ENCODE peak calls at places on chromosomes 3 and 15, in nine cellular contexts. One of them, this sample, is unnamed.
A peak's percentile ranks its signal among the peaks of the same experiment; 100 is the strongest.

GRCh38 chr3:171810278-171811058 is at the start of gene PLD1:
- DNase-seq in NCI-H1694: no peak
- DNase-seq in T-cell: peak; percentile 13
- DNase-seq in HT-29: peak; percentile 88
- DNase-seq in left ventricle myocardium superior: peak; percentile 91
- DNase-seq in testis: no peak
- DNase-seq in NCI-H187 treated with DMSO at 0.1 percent for 48 hours: no peak
- DNase-seq in lower leg skin: peak; percentile 72
- DNase-seq in RPMI8226: peak; percentile 48
- DNase-seq in this sample: no peak

GRCh38 chr15:25717116-25717755 is 145.9 kb downstream of the ATP10A start:
- DNase-seq in RPMI8226: no peak
- DNase-seq in HT-29: no peak
- DNase-seq in NCI-H1694: no peak
- DNase-seq in T-cell: no peak
- DNase-seq in testis: no peak
- DNase-seq in lower leg skin: no peak
- DNase-seq in NCI-H187 treated with DMSO at 0.1 percent for 48 hours: no peak
- DNase-seq in left ventricle myocardium superior: no peak
- DNase-seq in this sample: no peak

GRCh38 chr3:189040934-189041333 is 130.8 kb upstream of the TPRG1 start:
- DNase-seq in T-cell: no peak
- DNase-seq in left ventricle myocardium superior: no peak
- DNase-seq in RPMI8226: no peak
- DNase-seq in NCI-H1694: no peak
- DNase-seq in testis: no peak
- DNase-seq in NCI-H187 treated with DMSO at 0.1 percent for 48 hours: no peak
- DNase-seq in HT-29: no peak
- DNase-seq in lower leg skin: no peak
- DNase-seq in this sample: no peak

GRCh38 chr3:158492685-158493084 is 78.3 kb upstream of the MLF1 start:
- DNase-seq in lower leg skin: no peak
- DNase-seq in NCI-H1694: no peak
- DNase-seq in NCI-H187 treated with DMSO at 0.1 percent for 48 hours: no peak
- DNase-seq in testis: no peak
- DNase-seq in left ventricle myocardium superior: no peak
- DNase-seq in HT-29: no peak
- DNase-seq in RPMI8226: no peak
- DNase-seq in T-cell: no peak
- DNase-seq in this sample: no peak

GRCh38 chr15:38002883-38003477 is 68.5 kb downstream of the TMCO5A start:
- DNase-seq in lower leg skin: no peak
- DNase-seq in HT-29: peak; percentile 81
- DNase-seq in testis: peak; percentile 71
- DNase-seq in NCI-H187 treated with DMSO at 0.1 percent for 48 hours: no peak
- DNase-seq in RPMI8226: peak; percentile 43
- DNase-seq in left ventricle myocardium superior: peak; percentile 63
- DNase-seq in NCI-H1694: no peak
- DNase-seq in T-cell: no peak
- DNase-seq in this sample: peak; percentile 56

GRCh38 chr3:49500408-49501257 is 30.6 kb downstream of the DAG1 start:
- DNase-seq in NCI-H1694: no peak
- DNase-seq in testis: peak; percentile 67
- DNase-seq in lower leg skin: peak; percentile 83
- DNase-seq in T-cell: no peak
- DNase-seq in left ventricle myocardium superior: peak; percentile 44
- DNase-seq in NCI-H187 treated with DMSO at 0.1 percent for 48 hours: no peak
- DNase-seq in RPMI8226: no peak
- DNase-seq in HT-29: peak; percentile 18
- DNase-seq in this sample: peak; percentile 91

GRCh38 chr3:177977381-177978158 is 558.7 kb upstream of the KCNMB2 start:
- DNase-seq in T-cell: no peak
- DNase-seq in NCI-H1694: no peak
- DNase-seq in NCI-H187 treated with DMSO at 0.1 percent for 48 hours: no peak
- DNase-seq in left ventricle myocardium superior: no peak
- DNase-seq in HT-29: no peak
- DNase-seq in testis: no peak
- DNase-seq in RPMI8226: no peak
- DNase-seq in lower leg skin: no peak
- DNase-seq in this sample: peak; percentile 88

GRCh38 chr3:74621581-74621980 is 7.1 kb upstream of the CNTN3 start:
- DNase-seq in NCI-H187 treated with DMSO at 0.1 percent for 48 hours: no peak
- DNase-seq in lower leg skin: no peak
- DNase-seq in T-cell: no peak
- DNase-seq in left ventricle myocardium superior: no peak
- DNase-seq in RPMI8226: no peak
- DNase-seq in HT-29: no peak
- DNase-seq in NCI-H1694: no peak
- DNase-seq in testis: no peak
- DNase-seq in this sample: no peak

GRCh38 chr15:87557871-87558270 is 698.7 kb downstream of the NTRK3 start:
- DNase-seq in T-cell: no peak
- DNase-seq in NCI-H187 treated with DMSO at 0.1 percent for 48 hours: no peak
- DNase-seq in lower leg skin: no peak
- DNase-seq in testis: no peak
- DNase-seq in HT-29: no peak
- DNase-seq in left ventricle myocardium superior: no peak
- DNase-seq in RPMI8226: peak; percentile 26
- DNase-seq in NCI-H1694: no peak
- DNase-seq in this sample: peak; percentile 50

GRCh38 chr3:65888980-65889706 is 149.6 kb downstream of the MAGI1 start:
- DNase-seq in lower leg skin: no peak
- DNase-seq in NCI-H187 treated with DMSO at 0.1 percent for 48 hours: no peak
- DNase-seq in HT-29: no peak
- DNase-seq in RPMI8226: no peak
- DNase-seq in testis: no peak
- DNase-seq in left ventricle myocardium superior: no peak
- DNase-seq in T-cell: no peak
- DNase-seq in NCI-H1694: no peak
- DNase-seq in this sample: peak; percentile 79

GRCh38 chr3:185820973-185821758 is 3.7 kb downstream of the IGF2BP2 start:
- DNase-seq in testis: no peak
- DNase-seq in T-cell: no peak
- DNase-seq in lower leg skin: no peak
- DNase-seq in HT-29: peak; percentile 67
- DNase-seq in RPMI8226: no peak
- DNase-seq in NCI-H187 treated with DMSO at 0.1 percent for 48 hours: no peak
- DNase-seq in left ventricle myocardium superior: no peak
- DNase-seq in NCI-H1694: no peak
- DNase-seq in this sample: peak; percentile 86

GRCh38 chr3:134149286-134149685 is 101.4 kb downstream of the RYK start:
- DNase-seq in NCI-H1694: no peak
- DNase-seq in RPMI8226: no peak
- DNase-seq in lower leg skin: no peak
- DNase-seq in NCI-H187 treated with DMSO at 0.1 percent for 48 hours: no peak
- DNase-seq in HT-29: no peak
- DNase-seq in left ventricle myocardium superior: no peak
- DNase-seq in T-cell: no peak
- DNase-seq in testis: no peak
- DNase-seq in this sample: peak; percentile 18

GRCh38 chr15:82106671-82107070 is 60.9 kb upstream of the MEX3B start:
- DNase-seq in RPMI8226: no peak
- DNase-seq in left ventricle myocardium superior: no peak
- DNase-seq in T-cell: no peak
- DNase-seq in testis: no peak
- DNase-seq in HT-29: no peak
- DNase-seq in NCI-H1694: no peak
- DNase-seq in lower leg skin: no peak
- DNase-seq in NCI-H187 treated with DMSO at 0.1 percent for 48 hours: no peak
- DNase-seq in this sample: peak; percentile 29

GRCh38 chr3:160038862-160039562 is 50.4 kb downstream of the IL12A start:
- DNase-seq in left ventricle myocardium superior: peak; percentile 40
- DNase-seq in NCI-H1694: no peak
- DNase-seq in HT-29: no peak
- DNase-seq in T-cell: no peak
- DNase-seq in RPMI8226: peak; percentile 28
- DNase-seq in NCI-H187 treated with DMSO at 0.1 percent for 48 hours: no peak
- DNase-seq in lower leg skin: no peak
- DNase-seq in testis: peak; percentile 35
- DNase-seq in this sample: peak; percentile 27

GRCh38 chr3:43344520-43344919 is 58.2 kb downstream of the SNRK start:
- DNase-seq in HT-29: no peak
- DNase-seq in lower leg skin: no peak
- DNase-seq in RPMI8226: no peak
- DNase-seq in NCI-H1694: no peak
- DNase-seq in testis: no peak
- DNase-seq in T-cell: no peak
- DNase-seq in left ventricle myocardium superior: no peak
- DNase-seq in NCI-H187 treated with DMSO at 0.1 percent for 48 hours: no peak
- DNase-seq in this sample: no peak

GRCh38 chr15:100928632-100929280 is 9.6 kb downstream of the LRRK1 start:
- DNase-seq in T-cell: no peak
- DNase-seq in NCI-H187 treated with DMSO at 0.1 percent for 48 hours: no peak
- DNase-seq in lower leg skin: peak; percentile 35
- DNase-seq in HT-29: peak; percentile 68
- DNase-seq in testis: no peak
- DNase-seq in RPMI8226: no peak
- DNase-seq in NCI-H1694: no peak
- DNase-seq in left ventricle myocardium superior: no peak
- DNase-seq in this sample: no peak

GRCh38 chr15:70047386-70048195 is 50.1 kb downstream of the TLE3 start:
- DNase-seq in HT-29: no peak
- DNase-seq in NCI-H187 treated with DMSO at 0.1 percent for 48 hours: no peak
- DNase-seq in testis: no peak
- DNase-seq in T-cell: no peak
- DNase-seq in NCI-H1694: no peak
- DNase-seq in RPMI8226: no peak
- DNase-seq in lower leg skin: no peak
- DNase-seq in left ventricle myocardium superior: no peak
- DNase-seq in this sample: no peak

GRCh38 chr15:84638103-84638502 is 16.0 kb downstream of the WDR73 start:
- DNase-seq in T-cell: no peak
- DNase-seq in NCI-H187 treated with DMSO at 0.1 percent for 48 hours: no peak
- DNase-seq in HT-29: peak; percentile 69
- DNase-seq in lower leg skin: no peak
- DNase-seq in left ventricle myocardium superior: no peak
- DNase-seq in NCI-H1694: no peak
- DNase-seq in testis: no peak
- DNase-seq in RPMI8226: peak; percentile 57
- DNase-seq in this sample: peak; percentile 49

GRCh38 chr15:37536967-37537624 is 397.3 kb upstream of the TMCO5A start:
- DNase-seq in T-cell: no peak
- DNase-seq in lower leg skin: no peak
- DNase-seq in HT-29: peak; percentile 36
- DNase-seq in left ventricle myocardium superior: no peak
- DNase-seq in NCI-H1694: no peak
- DNase-seq in RPMI8226: no peak
- DNase-seq in NCI-H187 treated with DMSO at 0.1 percent for 48 hours: no peak
- DNase-seq in testis: no peak
- DNase-seq in this sample: peak; percentile 14

GRCh38 chr15:41772720-41773331 is 1.5 kb upstream of the MAPKBP1 start:
- DNase-seq in HT-29: peak; percentile 88
- DNase-seq in lower leg skin: peak; percentile 57
- DNase-seq in NCI-H187 treated with DMSO at 0.1 percent for 48 hours: no peak
- DNase-seq in T-cell: peak; percentile 54
- DNase-seq in left ventricle myocardium superior: no peak
- DNase-seq in NCI-H1694: peak; percentile 61
- DNase-seq in RPMI8226: peak; percentile 60
- DNase-seq in testis: peak; percentile 66
- DNase-seq in this sample: peak; percentile 75

GRCh38 chr15:31157644-31158069 is 56.1 kb upstream of the TRPM1 start:
- DNase-seq in NCI-H1694: no peak
- DNase-seq in RPMI8226: no peak
- DNase-seq in lower leg skin: no peak
- DNase-seq in left ventricle myocardium superior: no peak
- DNase-seq in T-cell: no peak
- DNase-seq in testis: peak; percentile 64
- DNase-seq in NCI-H187 treated with DMSO at 0.1 percent for 48 hours: no peak
- DNase-seq in HT-29: no peak
- DNase-seq in this sample: no peak

GRCh38 chr3:135412475-135412874 is 553.1 kb upstream of the PPP2R3A start:
- DNase-seq in left ventricle myocardium superior: no peak
- DNase-seq in lower leg skin: no peak
- DNase-seq in T-cell: no peak
- DNase-seq in testis: no peak
- DNase-seq in NCI-H1694: no peak
- DNase-seq in HT-29: peak; percentile 10
- DNase-seq in NCI-H187 treated with DMSO at 0.1 percent for 48 hours: no peak
- DNase-seq in RPMI8226: no peak
- DNase-seq in this sample: no peak

GRCh38 chr3:28840976-28841376 is 439.9 kb upstream of the RBMS3 start:
- DNase-seq in RPMI8226: no peak
- DNase-seq in left ventricle myocardium superior: no peak
- DNase-seq in NCI-H1694: no peak
- DNase-seq in T-cell: no peak
- DNase-seq in NCI-H187 treated with DMSO at 0.1 percent for 48 hours: no peak
- DNase-seq in HT-29: no peak
- DNase-seq in lower leg skin: no peak
- DNase-seq in testis: no peak
- DNase-seq in this sample: peak; percentile 58